ENCODE peak calls at places on chromosomes 1 and 21, in seven cellular contexts. One of them, this sample, is unnamed.

GRCh38 chr1:104466068-104466467 is 716.4 kb downstream of the AMY1C start:
- DNase-seq in hepatocyte: no peak
- DNase-seq in stimulated activated CD4-positive, alpha-beta T cell treated with anti-CD3 and anti-CD28 coated beads, Interleukin-4, amount 100 ng/mL, for 4 hours: no peak
- DNase-seq in glomerular endothelial cell: no peak
- DNase-seq in T-helper 17 cell: no peak
- DNase-seq in fibroblast of the aortic adventitia: no peak
- DNase-seq in head of caudate nucleus: no peak
- DNase-seq in this sample: no peak

GRCh38 chr1:30768830-30769718 is 11.5 kb upstream of the LAPTM5 start:
- DNase-seq in glomerular endothelial cell: no peak
- DNase-seq in hepatocyte: no peak
- DNase-seq in stimulated activated CD4-positive, alpha-beta T cell treated with anti-CD3 and anti-CD28 coated beads, Interleukin-4, amount 100 ng/mL, for 4 hours: no peak
- DNase-seq in head of caudate nucleus: no peak
- DNase-seq in fibroblast of the aortic adventitia: no peak
- DNase-seq in T-helper 17 cell: no peak
- DNase-seq in this sample: no peak

GRCh38 chr21:32921632-32922230 is 104.0 kb upstream of the OLIG2 start:
- DNase-seq in stimulated activated CD4-positive, alpha-beta T cell treated with anti-CD3 and anti-CD28 coated beads, Interleukin-4, amount 100 ng/mL, for 4 hours: peak
- DNase-seq in T-helper 17 cell: no peak
- DNase-seq in head of caudate nucleus: no peak
- DNase-seq in glomerular endothelial cell: no peak
- DNase-seq in hepatocyte: no peak
- DNase-seq in fibroblast of the aortic adventitia: peak
- DNase-seq in this sample: no peak

GRCh38 chr21:41426656-41427311 is 745 bp downstream of the MX1 start:
- DNase-seq in fibroblast of the aortic adventitia: no peak
- DNase-seq in glomerular endothelial cell: no peak
- DNase-seq in T-helper 17 cell: no peak
- DNase-seq in stimulated activated CD4-positive, alpha-beta T cell treated with anti-CD3 and anti-CD28 coated beads, Interleukin-4, amount 100 ng/mL, for 4 hours: peak
- DNase-seq in head of caudate nucleus: no peak
- DNase-seq in hepatocyte: no peak
- DNase-seq in this sample: no peak

GRCh38 chr21:46080171-46081021 is 17.5 kb upstream of the COL6A2 start:
- DNase-seq in T-helper 17 cell: no peak
- DNase-seq in glomerular endothelial cell: no peak
- DNase-seq in stimulated activated CD4-positive, alpha-beta T cell treated with anti-CD3 and anti-CD28 coated beads, Interleukin-4, amount 100 ng/mL, for 4 hours: no peak
- DNase-seq in fibroblast of the aortic adventitia: no peak
- DNase-seq in head of caudate nucleus: peak
- DNase-seq in hepatocyte: peak
- DNase-seq in this sample: no peak

GRCh38 chr1:204094262-204095247 is 21.6 kb downstream of the SOX13 start:
- DNase-seq in head of caudate nucleus: no peak
- DNase-seq in glomerular endothelial cell: no peak
- DNase-seq in T-helper 17 cell: no peak
- DNase-seq in stimulated activated CD4-positive, alpha-beta T cell treated with anti-CD3 and anti-CD28 coated beads, Interleukin-4, amount 100 ng/mL, for 4 hours: no peak
- DNase-seq in hepatocyte: no peak
- DNase-seq in fibroblast of the aortic adventitia: no peak
- DNase-seq in this sample: no peak

GRCh38 chr1:183030053-183030452 is 6.8 kb downstream of the LAMC1 start:
- DNase-seq in fibroblast of the aortic adventitia: peak
- DNase-seq in stimulated activated CD4-positive, alpha-beta T cell treated with anti-CD3 and anti-CD28 coated beads, Interleukin-4, amount 100 ng/mL, for 4 hours: no peak
- DNase-seq in T-helper 17 cell: no peak
- DNase-seq in glomerular endothelial cell: no peak
- DNase-seq in hepatocyte: peak
- DNase-seq in head of caudate nucleus: no peak
- DNase-seq in this sample: no peak

GRCh38 chr1:1627842-1628655 is 3.9 kb upstream of the MMP23B start:
- DNase-seq in hepatocyte: peak
- DNase-seq in glomerular endothelial cell: no peak
- DNase-seq in fibroblast of the aortic adventitia: no peak
- DNase-seq in T-helper 17 cell: no peak
- DNase-seq in head of caudate nucleus: no peak
- DNase-seq in stimulated activated CD4-positive, alpha-beta T cell treated with anti-CD3 and anti-CD28 coated beads, Interleukin-4, amount 100 ng/mL, for 4 hours: no peak
- DNase-seq in this sample: no peak

GRCh38 chr1:167708940-167709389 is 12.8 kb upstream of the MPZL1 start:
- DNase-seq in stimulated activated CD4-positive, alpha-beta T cell treated with anti-CD3 and anti-CD28 coated beads, Interleukin-4, amount 100 ng/mL, for 4 hours: no peak
- DNase-seq in hepatocyte: no peak
- DNase-seq in head of caudate nucleus: no peak
- DNase-seq in glomerular endothelial cell: no peak
- DNase-seq in T-helper 17 cell: no peak
- DNase-seq in fibroblast of the aortic adventitia: no peak
- DNase-seq in this sample: no peak

GRCh38 chr1:62794047-62794446 is 10.1 kb downstream of the ATG4C start:
- DNase-seq in T-helper 17 cell: no peak
- DNase-seq in head of caudate nucleus: no peak
- DNase-seq in glomerular endothelial cell: no peak
- DNase-seq in hepatocyte: no peak
- DNase-seq in fibroblast of the aortic adventitia: no peak
- DNase-seq in stimulated activated CD4-positive, alpha-beta T cell treated with anti-CD3 and anti-CD28 coated beads, Interleukin-4, amount 100 ng/mL, for 4 hours: no peak
- DNase-seq in this sample: no peak

GRCh38 chr1:1614204-1614953 is 921 bp upstream of the MIB2 start:
- DNase-seq in glomerular endothelial cell: no peak
- DNase-seq in hepatocyte: peak
- DNase-seq in head of caudate nucleus: peak
- DNase-seq in T-helper 17 cell: peak
- DNase-seq in fibroblast of the aortic adventitia: peak
- DNase-seq in stimulated activated CD4-positive, alpha-beta T cell treated with anti-CD3 and anti-CD28 coated beads, Interleukin-4, amount 100 ng/mL, for 4 hours: peak
- DNase-seq in this sample: no peak

GRCh38 chr1:54614558-54614957 is 8.8 kb downstream of the FAM151A start:
- DNase-seq in fibroblast of the aortic adventitia: no peak
- DNase-seq in T-helper 17 cell: no peak
- DNase-seq in hepatocyte: peak
- DNase-seq in head of caudate nucleus: no peak
- DNase-seq in stimulated activated CD4-positive, alpha-beta T cell treated with anti-CD3 and anti-CD28 coated beads, Interleukin-4, amount 100 ng/mL, for 4 hours: no peak
- DNase-seq in glomerular endothelial cell: no peak
- DNase-seq in this sample: no peak

GRCh38 chr1:98660941-98661543 is 479 bp upstream of the SNX7 start:
- DNase-seq in T-helper 17 cell: no peak
- DNase-seq in glomerular endothelial cell: no peak
- DNase-seq in stimulated activated CD4-positive, alpha-beta T cell treated with anti-CD3 and anti-CD28 coated beads, Interleukin-4, amount 100 ng/mL, for 4 hours: no peak
- DNase-seq in head of caudate nucleus: no peak
- DNase-seq in hepatocyte: no peak
- DNase-seq in fibroblast of the aortic adventitia: peak
- DNase-seq in this sample: no peak

GRCh38 chr1:155016231-155016831 is 13.7 kb downstream of the ZBTB7B start:
- DNase-seq in hepatocyte: no peak
- DNase-seq in head of caudate nucleus: no peak
- DNase-seq in stimulated activated CD4-positive, alpha-beta T cell treated with anti-CD3 and anti-CD28 coated beads, Interleukin-4, amount 100 ng/mL, for 4 hours: no peak
- DNase-seq in T-helper 17 cell: no peak
- DNase-seq in glomerular endothelial cell: no peak
- DNase-seq in fibroblast of the aortic adventitia: no peak
- DNase-seq in this sample: no peak

GRCh38 chr1:39898648-39899603 is 2.8 kb downstream of the MYCL start:
- DNase-seq in T-helper 17 cell: no peak
- DNase-seq in glomerular endothelial cell: peak
- DNase-seq in head of caudate nucleus: peak
- DNase-seq in stimulated activated CD4-positive, alpha-beta T cell treated with anti-CD3 and anti-CD28 coated beads, Interleukin-4, amount 100 ng/mL, for 4 hours: no peak
- DNase-seq in fibroblast of the aortic adventitia: peak
- DNase-seq in hepatocyte: peak
- DNase-seq in this sample: peak

GRCh38 chr1:201748331-201748730 is 80.6 kb upstream of the IPO9 start:
- DNase-seq in T-helper 17 cell: no peak
- DNase-seq in stimulated activated CD4-positive, alpha-beta T cell treated with anti-CD3 and anti-CD28 coated beads, Interleukin-4, amount 100 ng/mL, for 4 hours: no peak
- DNase-seq in fibroblast of the aortic adventitia: peak
- DNase-seq in glomerular endothelial cell: peak
- DNase-seq in hepatocyte: no peak
- DNase-seq in head of caudate nucleus: no peak
- DNase-seq in this sample: peak

GRCh38 chr1:24555591-24556413 is at the start of gene NCMAP:
- DNase-seq in fibroblast of the aortic adventitia: no peak
- DNase-seq in T-helper 17 cell: peak
- DNase-seq in stimulated activated CD4-positive, alpha-beta T cell treated with anti-CD3 and anti-CD28 coated beads, Interleukin-4, amount 100 ng/mL, for 4 hours: peak
- DNase-seq in glomerular endothelial cell: no peak
- DNase-seq in hepatocyte: peak
- DNase-seq in head of caudate nucleus: peak
- DNase-seq in this sample: no peak

GRCh38 chr1:193031431-193031830 is 27.7 kb downstream of the UCHL5 start:
- DNase-seq in fibroblast of the aortic adventitia: peak
- DNase-seq in glomerular endothelial cell: no peak
- DNase-seq in T-helper 17 cell: no peak
- DNase-seq in hepatocyte: peak
- DNase-seq in head of caudate nucleus: no peak
- DNase-seq in stimulated activated CD4-positive, alpha-beta T cell treated with anti-CD3 and anti-CD28 coated beads, Interleukin-4, amount 100 ng/mL, for 4 hours: no peak
- DNase-seq in this sample: no peak

GRCh38 chr1:205711105-205712048 is 31.1 kb upstream of the SLC45A3 start:
- DNase-seq in head of caudate nucleus: peak
- DNase-seq in stimulated activated CD4-positive, alpha-beta T cell treated with anti-CD3 and anti-CD28 coated beads, Interleukin-4, amount 100 ng/mL, for 4 hours: peak
- DNase-seq in hepatocyte: peak
- DNase-seq in T-helper 17 cell: no peak
- DNase-seq in fibroblast of the aortic adventitia: peak
- DNase-seq in glomerular endothelial cell: peak
- DNase-seq in this sample: peak

GRCh38 chr1:153598309-153599172 is 14.4 kb downstream of the S100A16 start:
- DNase-seq in fibroblast of the aortic adventitia: no peak
- DNase-seq in T-helper 17 cell: no peak
- DNase-seq in stimulated activated CD4-positive, alpha-beta T cell treated with anti-CD3 and anti-CD28 coated beads, Interleukin-4, amount 100 ng/mL, for 4 hours: no peak
- DNase-seq in hepatocyte: no peak
- DNase-seq in glomerular endothelial cell: peak
- DNase-seq in head of caudate nucleus: no peak
- DNase-seq in this sample: peak

GRCh38 chr1:156807627-156808026 is 9.0 kb downstream of the SH2D2A start:
- DNase-seq in glomerular endothelial cell: no peak
- DNase-seq in head of caudate nucleus: no peak
- DNase-seq in stimulated activated CD4-positive, alpha-beta T cell treated with anti-CD3 and anti-CD28 coated beads, Interleukin-4, amount 100 ng/mL, for 4 hours: no peak
- DNase-seq in fibroblast of the aortic adventitia: no peak
- DNase-seq in T-helper 17 cell: no peak
- DNase-seq in hepatocyte: no peak
- DNase-seq in this sample: no peak

GRCh38 chr1:158068918-158069317 is 75.5 kb downstream of the KIRREL1 start:
- DNase-seq in hepatocyte: no peak
- DNase-seq in head of caudate nucleus: no peak
- DNase-seq in T-helper 17 cell: no peak
- DNase-seq in stimulated activated CD4-positive, alpha-beta T cell treated with anti-CD3 and anti-CD28 coated beads, Interleukin-4, amount 100 ng/mL, for 4 hours: no peak
- DNase-seq in fibroblast of the aortic adventitia: no peak
- DNase-seq in glomerular endothelial cell: no peak
- DNase-seq in this sample: no peak

GRCh38 chr1:21326861-21327344 is 36.6 kb upstream of the ECE1 start:
- DNase-seq in glomerular endothelial cell: no peak
- DNase-seq in head of caudate nucleus: no peak
- DNase-seq in T-helper 17 cell: no peak
- DNase-seq in stimulated activated CD4-positive, alpha-beta T cell treated with anti-CD3 and anti-CD28 coated beads, Interleukin-4, amount 100 ng/mL, for 4 hours: no peak
- DNase-seq in fibroblast of the aortic adventitia: peak
- DNase-seq in hepatocyte: no peak
- DNase-seq in this sample: no peak

GRCh38 chr1:38296047-38296446 is 249.5 kb upstream of the POU3F1 start:
- DNase-seq in glomerular endothelial cell: no peak
- DNase-seq in head of caudate nucleus: no peak
- DNase-seq in fibroblast of the aortic adventitia: no peak
- DNase-seq in hepatocyte: no peak
- DNase-seq in T-helper 17 cell: no peak
- DNase-seq in stimulated activated CD4-positive, alpha-beta T cell treated with anti-CD3 and anti-CD28 coated beads, Interleukin-4, amount 100 ng/mL, for 4 hours: no peak
- DNase-seq in this sample: no peak

GRCh38 chr1:203148127-203148526 is 20.6 kb downstream of the ADORA1 start:
- DNase-seq in stimulated activated CD4-positive, alpha-beta T cell treated with anti-CD3 and anti-CD28 coated beads, Interleukin-4, amount 100 ng/mL, for 4 hours: no peak
- DNase-seq in glomerular endothelial cell: no peak
- DNase-seq in head of caudate nucleus: no peak
- DNase-seq in T-helper 17 cell: no peak
- DNase-seq in hepatocyte: no peak
- DNase-seq in fibroblast of the aortic adventitia: no peak
- DNase-seq in this sample: no peak

GRCh38 chr1:22375601-22376000 is 76.0 kb upstream of the ZBTB40 start:
- DNase-seq in glomerular endothelial cell: no peak
- DNase-seq in head of caudate nucleus: no peak
- DNase-seq in stimulated activated CD4-positive, alpha-beta T cell treated with anti-CD3 and anti-CD28 coated beads, Interleukin-4, amount 100 ng/mL, for 4 hours: no peak
- DNase-seq in fibroblast of the aortic adventitia: no peak
- DNase-seq in hepatocyte: no peak
- DNase-seq in T-helper 17 cell: no peak
- DNase-seq in this sample: no peak

GRCh38 chr1:9882296-9882944 is 27.6 kb downstream of the CTNNBIP1 start:
- DNase-seq in T-helper 17 cell: no peak
- DNase-seq in head of caudate nucleus: no peak
- DNase-seq in glomerular endothelial cell: no peak
- DNase-seq in hepatocyte: no peak
- DNase-seq in fibroblast of the aortic adventitia: no peak
- DNase-seq in stimulated activated CD4-positive, alpha-beta T cell treated with anti-CD3 and anti-CD28 coated beads, Interleukin-4, amount 100 ng/mL, for 4 hours: no peak
- DNase-seq in this sample: no peak

This sample was measured in pulmonary artery endothelial cell.